ENCODE peak calls at places on chromosomes 13 and 19, in nine cellular contexts. S, Y, V, F, J, I, D, O and W are unnamed samples.

GRCh38 chr19:10271543-10272086 is 695 bp downstream of the ICAM1 start:
- DNase-seq in S (no peak), Y (no peak), V (no peak), F (peak; percentile 45), J (no peak), I (no peak), D (peak; percentile 70), O (peak; percentile 56), W (no peak)

GRCh38 chr13:66543780-66544179 is 686.4 kb downstream of the PCDH9 start:
- DNase-seq in S (no peak), Y (no peak), V (no peak), F (no peak), J (no peak), I (peak; percentile 15), D (no peak), O (no peak), W (no peak)

GRCh38 chr19:38692458-38693379 is 45.3 kb downstream of the ACTN4 start:
- DNase-seq in S (no peak), Y (no peak), V (no peak), F (no peak), J (no peak), I (no peak), D (no peak), O (no peak), W (no peak)

GRCh38 chr13:21606251-21606650 is 2.3 kb upstream of the MICU2 start:
- DNase-seq in S (no peak), Y (no peak), V (no peak), F (no peak), J (no peak), I (no peak), D (no peak), O (no peak), W (no peak)

GRCh38 chr19:56142897-56143434 is 1.9 kb downstream of the ZNF444 start:
- DNase-seq in S (no peak), Y (no peak), V (no peak), F (no peak), J (no peak), I (no peak), D (no peak), O (no peak), W (no peak)

GRCh38 chr19:41866284-41866683 is 6.2 kb downstream of the RPS19 start:
- DNase-seq in S (no peak), Y (no peak), V (no peak), F (no peak), J (no peak), I (no peak), D (peak; percentile 17), O (no peak), W (no peak)

GRCh38 chr19:1354496-1355257 is 29.0 kb upstream of the NDUFS7 start:
- DNase-seq in S (no peak), Y (peak; percentile 95), V (peak; percentile 77), F (peak; percentile 91), J (peak; percentile 84), I (peak; percentile 90), D (peak; percentile 96), O (peak; percentile 80), W (peak; percentile 96)

GRCh38 chr13:24648983-24649684 is 31.1 kb upstream of the ATP12A start:
- DNase-seq in S (no peak), Y (no peak), V (no peak), F (no peak), J (no peak), I (no peak), D (no peak), O (no peak), W (no peak)

GRCh38 chr13:47005761-47006414 is 109.0 kb upstream of the HTR2A start:
- DNase-seq in S (no peak), Y (no peak), V (peak; percentile 59), F (no peak), J (no peak), I (no peak), D (no peak), O (peak; percentile 22), W (no peak)

GRCh38 chr13:47004552-47004951 is 107.7 kb upstream of the HTR2A start:
- DNase-seq in S (no peak), Y (no peak), V (peak; percentile 38), F (no peak), J (no peak), I (no peak), D (no peak), O (no peak), W (no peak)

GRCh38 chr13:47008318-47008717 is 111.5 kb upstream of the HTR2A start:
- DNase-seq in S (no peak), Y (no peak), V (no peak), F (no peak), J (no peak), I (no peak), D (no peak), O (no peak), W (no peak)

GRCh38 chr13:47000166-47000565 is 103.3 kb upstream of the HTR2A start:
- DNase-seq in S (no peak), Y (no peak), V (peak; percentile 68), F (no peak), J (no peak), I (no peak), D (no peak), O (peak; percentile 11), W (no peak)

GRCh38 chr13:47004022-47004421 is 107.2 kb upstream of the HTR2A start:
- DNase-seq in S (no peak), Y (no peak), V (peak; percentile 38), F (peak; percentile 31), J (no peak), I (no peak), D (no peak), O (peak; percentile 10), W (no peak)
- TF ChIP-seq CTCF in S (no peak), Y (no peak), V (peak; percentile 13), F (no peak), J (no peak), I (no peak), D (no peak), O (no peak), W (no peak)

GRCh38 chr13:106095406-106095805 is 440.1 kb downstream of the EFNB2 start:
- DNase-seq in S (no peak), Y (no peak), V (no peak), F (no peak), J (no peak), I (no peak), D (no peak), O (no peak), W (no peak)
- TF ChIP-seq CTCF in S (no peak), Y (no peak), V (no peak), F (no peak), J (no peak), I (no peak), D (no peak), O (no peak), W (no peak)

DNA sequence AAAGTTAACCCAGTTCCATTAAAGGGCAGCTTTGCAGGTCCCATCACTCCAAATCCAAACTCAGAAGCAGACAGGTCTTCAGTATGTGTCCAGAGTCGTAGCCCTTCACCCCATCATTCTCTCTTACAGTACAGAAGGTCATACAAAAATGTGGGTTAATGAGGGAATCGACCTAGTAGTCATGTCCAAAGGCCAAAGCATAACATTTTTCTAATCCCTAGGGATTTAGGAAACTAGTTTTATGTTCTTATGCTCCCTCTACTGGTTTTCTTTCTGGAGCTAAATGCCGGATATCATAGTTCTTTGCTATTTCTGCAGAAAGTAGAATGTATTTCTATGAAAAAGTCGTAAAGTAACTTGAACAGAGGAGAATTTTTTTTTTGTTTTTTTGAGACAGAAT is 72.2 kb downstream of the DHRS12 start:
- DNase-seq in S (no peak), Y (no peak), V (peak; percentile 84), F (peak; percentile 85), J (no peak), I (no peak), D (no peak), O (peak; percentile 54), W (no peak)
- TF ChIP-seq CTCF in S (no peak), Y (no peak), V (peak; percentile 67), F (peak; percentile 50), J (no peak), I (no peak), D (peak; percentile 43), O (peak; percentile 53), W (peak; percentile 77)

GRCh38 chr19:54461201-54462071 is 2.1 kb downstream of the LENG9 start:
- DNase-seq in S (no peak), Y (no peak), V (no peak), F (peak; percentile 50), J (no peak), I (no peak), D (peak; percentile 83), O (peak; percentile 54), W (no peak)

GRCh38 chr19:54464044-54464623 is 556 bp upstream of the LENG9 start:
- DNase-seq in S (peak; percentile 94), Y (peak; percentile 92), V (peak; percentile 40), F (peak; percentile 87), J (peak; percentile 84), I (peak; percentile 98), D (peak; percentile 97), O (peak; percentile 49), W (no peak)

GRCh38 chr19:54463531-54464043 is at the start of gene LENG9:
- DNase-seq in S (peak; percentile 98), Y (peak; percentile 99), V (peak; percentile 98), F (peak; percentile 99), J (peak; percentile 94), I (peak; percentile 99), D (peak; percentile 99), O (peak; percentile 97), W (peak; percentile 99)

GRCh38 chr19:54462072-54462712 is 1.4 kb downstream of the LENG9 start:
- DNase-seq in S (no peak), Y (peak; percentile 71), V (no peak), F (no peak), J (no peak), I (no peak), D (no peak), O (no peak), W (no peak)

GRCh38 chr19:54462713-54463530 is 656 bp downstream of the LENG9 start:
- DNase-seq in S (no peak), Y (peak; percentile 90), V (peak; percentile 60), F (peak; percentile 71), J (no peak), I (peak; percentile 69), D (peak; percentile 92), O (peak; percentile 46), W (no peak)
- TF ChIP-seq CTCF in S (peak; percentile 19), Y (no peak), V (no peak), F (peak; percentile 15), J (no peak), I (no peak), D (no peak), O (peak; percentile 0), W (peak; percentile 42)

GRCh38 chr19:31105761-31106160 is 243.5 kb downstream of the TSHZ3 start:
- DNase-seq in S (no peak), Y (no peak), V (no peak), F (no peak), J (no peak), I (no peak), D (no peak), O (no peak), W (no peak)
- TF ChIP-seq CTCF in S (no peak), Y (no peak), V (no peak), F (no peak), J (no peak), I (no peak), D (no peak), O (no peak), W (no peak)